ENCODE peak calls at places on chromosomes 16 and 17, in six cellular contexts. C, E, U, Z, Y and N are unnamed samples.

GRCh38 chr16:69936252-69936651 is 14.9 kb upstream of the CLEC18A start:
- DNase-seq in U (no peak), E (no peak), Y (no peak), Z (no peak), C (no peak), N (no peak)

GRCh38 chr16:17426451-17426850 is 44.3 kb downstream of the XYLT1 start:
- DNase-seq in U (no peak), C (no peak), Y (no peak), E (no peak), Z (no peak), N (no peak)

GRCh38 chr16:79050063-79050462 is 550.5 kb downstream of the MAF start:
- DNase-seq in Z (no peak), Y (no peak), U (no peak), E (no peak), C (no peak), N (no peak)

GRCh38 chr17:56697190-56697589 is 103.7 kb downstream of the NOG start:
- DNase-seq in U (no peak), C (no peak), Z (no peak), Y (no peak), E (no peak), N (no peak)

GRCh38 chr17:75116681-75117080 is 6.9 kb downstream of the ARMC7 start:
- DNase-seq in E (no peak), U (no peak), Y (no peak), C (no peak), Z (no peak), N (no peak)

GRCh38 chr17:43661699-43662431 is at the start of gene MEOX1:
- DNase-seq in Z (no peak), U (no peak), E (peak; percentile 82), Y (no peak), C (no peak), N (peak; percentile 47)

GRCh38 chr17:75641343-75641742 is 8.1 kb downstream of the SMIM5 start:
- DNase-seq in Z (no peak), U (no peak), C (no peak), Y (no peak), E (no peak), N (no peak)

GRCh38 chr17:35086931-35087573 is 23.5 kb upstream of the RFFL start:
- DNase-seq in C (no peak), Z (no peak), U (no peak), E (no peak), Y (no peak), N (no peak)

GRCh38 chr17:73030501-73030911 is 62.0 kb downstream of the SLC39A11 start:
- DNase-seq in Z (no peak), U (no peak), Y (no peak), C (no peak), E (peak; percentile 24), N (no peak)

GRCh38 chr17:14297161-14297851 is 3.6 kb upstream of the HS3ST3B1 start:
- DNase-seq in Y (peak; percentile 68), U (peak; percentile 77), E (no peak), C (peak; percentile 55), Z (peak; percentile 19), N (peak; percentile 83)

GRCh38 chr17:9178319-9178718 is 157.0 kb downstream of the NTN1 start:
- DNase-seq in Z (no peak), E (no peak), Y (no peak), C (no peak), U (no peak), N (peak; percentile 3)

GRCh38 chr17:50209472-50210248 is 8.2 kb upstream of the COL1A1 start:
- DNase-seq in U (peak; percentile 95), C (no peak), E (peak; percentile 100), Z (no peak), Y (peak; percentile 99), N (peak; percentile 95)
- H3K4ac ChIP-seq in U (no peak overlapping the region), C (no peak overlapping the region), E (peak overlapping the region; percentile 100), Z (peak overlapping the region; percentile 88), Y (peak overlapping the region; percentile 98), N (peak overlapping the region; percentile 58)

GRCh38 chr16:83830091-83830768 is 22.5 kb downstream of the HSBP1 start:
- DNase-seq in Y (no peak), C (no peak), U (no peak), Z (no peak), E (no peak), N (no peak)

GRCh38 chr16:83833921-83834320 is 26.1 kb downstream of the HSBP1 start:
- DNase-seq in U (no peak), C (no peak), Z (no peak), E (no peak), Y (no peak), N (no peak)

GRCh38 chr16:83835972-83836566 is 28.3 kb downstream of the HSBP1 start:
- DNase-seq in Y (peak; percentile 83), U (no peak), Z (no peak), E (peak; percentile 86), C (no peak), N (no peak)

GRCh38 chr16:83830769-83831450 is 23.1 kb downstream of the HSBP1 start:
- DNase-seq in E (no peak), C (no peak), Y (no peak), Z (no peak), U (no peak), N (no peak)

DNA sequence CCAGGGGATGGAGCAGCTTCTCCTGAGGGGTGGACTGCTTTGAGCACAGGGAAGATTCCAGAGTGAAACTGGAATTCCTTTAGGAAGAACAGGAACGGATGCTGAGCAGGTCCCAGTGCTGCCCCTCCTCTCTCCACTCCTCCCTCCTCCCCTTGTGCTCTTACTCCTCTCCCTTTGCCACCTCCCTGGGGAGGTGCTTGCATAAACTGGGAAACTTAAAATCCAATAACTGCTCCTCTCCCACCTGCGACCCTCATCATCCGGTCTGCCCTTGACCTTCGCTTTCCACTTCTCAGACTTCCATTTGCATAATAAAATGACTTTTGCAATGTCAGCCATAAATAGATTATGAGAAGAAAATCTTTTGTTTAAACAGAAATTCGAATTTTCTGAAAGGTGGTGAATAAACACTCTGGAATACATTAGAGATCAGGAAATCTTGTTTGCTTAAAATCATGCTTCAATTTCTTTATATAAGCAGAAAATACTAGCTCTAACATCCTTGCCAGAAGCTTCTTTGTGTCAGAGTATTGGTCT is 23.7 kb downstream of the HSBP1 start:
- DNase-seq in U (no peak), Z (no peak), Y (no peak), C (no peak), E (no peak), N (peak; percentile 63)
- H3K4ac ChIP-seq in U (no peak overlapping the region), Z (no peak overlapping the region), Y (no peak overlapping the region), C (no peak overlapping the region), E (no peak overlapping the region), N (no peak overlapping the region)

DNA sequence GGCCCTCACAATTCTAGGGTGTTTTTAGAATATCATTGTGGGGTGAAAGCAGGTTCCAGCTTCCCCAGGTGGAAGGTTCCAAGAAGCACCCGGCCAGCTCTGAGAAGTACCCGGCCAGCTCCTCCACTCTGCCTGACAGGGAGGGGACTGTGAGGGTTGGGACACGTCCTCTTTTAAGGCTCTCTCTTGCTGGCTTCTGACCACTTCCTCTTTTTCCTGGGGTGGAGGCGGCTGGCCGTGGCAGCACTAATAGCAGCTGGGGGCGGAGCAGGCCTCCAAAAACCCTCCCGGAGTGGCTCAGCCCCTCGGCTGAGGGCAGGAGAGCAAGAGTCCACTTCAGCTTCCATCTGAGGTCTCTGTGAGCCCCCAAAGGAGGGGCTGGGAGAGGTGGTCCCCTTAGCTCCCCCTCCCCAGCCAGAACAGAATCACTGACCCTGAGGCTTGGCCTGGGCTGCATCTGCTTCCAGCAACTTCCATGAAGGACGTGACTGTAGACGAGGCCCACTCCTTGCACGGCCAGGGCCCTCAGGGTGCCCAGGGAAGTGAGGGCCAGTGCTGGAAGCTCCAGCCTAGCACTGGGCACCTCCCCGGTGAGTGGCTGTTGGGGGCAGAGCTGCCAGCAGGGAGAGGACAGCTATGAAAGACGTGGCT is 26.7 kb upstream of the PLCG2 start:
- DNase-seq in E (no peak), U (no peak), C (no peak), Y (no peak), Z (no peak), N (peak; percentile 49)
- H3K4ac ChIP-seq in E (no peak overlapping the region), U (no peak overlapping the region), C (no peak overlapping the region), Y (no peak overlapping the region), Z (no peak overlapping the region), N (no peak overlapping the region)

GRCh38 chr16:4890026-4890425 is 42.7 kb downstream of the UBN1 start:
- DNase-seq in C (no peak), Z (no peak), Y (no peak), E (no peak), U (no peak), N (no peak)
- H3K4ac ChIP-seq in C (no peak overlapping the region), Z (no peak overlapping the region), Y (no peak overlapping the region), E (no peak overlapping the region), U (no peak overlapping the region), N (no peak overlapping the region)

GRCh38 chr17:78133971-78134898 is 3.7 kb downstream of the TMC8 start:
- DNase-seq in Y (no peak), C (peak; percentile 54), Z (peak; percentile 54), E (peak; percentile 12), U (peak; percentile 96), N (peak; percentile 94)
- H3K4ac ChIP-seq in Y (no peak overlapping the region), C (no peak overlapping the region), Z (no peak overlapping the region), E (no peak overlapping the region), U (no peak overlapping the region), N (no peak overlapping the region)

GRCh38 chr17:68302666-68303065 is 11.4 kb downstream of the ARSG start:
- DNase-seq in U (no peak), Z (no peak), Y (no peak), E (no peak), C (no peak), N (no peak)
- H3K4ac ChIP-seq in U (no peak overlapping the region), Z (no peak overlapping the region), Y (peak overlapping the region; percentile 43), E (no peak overlapping the region), C (no peak overlapping the region), N (no peak overlapping the region)

DNA sequence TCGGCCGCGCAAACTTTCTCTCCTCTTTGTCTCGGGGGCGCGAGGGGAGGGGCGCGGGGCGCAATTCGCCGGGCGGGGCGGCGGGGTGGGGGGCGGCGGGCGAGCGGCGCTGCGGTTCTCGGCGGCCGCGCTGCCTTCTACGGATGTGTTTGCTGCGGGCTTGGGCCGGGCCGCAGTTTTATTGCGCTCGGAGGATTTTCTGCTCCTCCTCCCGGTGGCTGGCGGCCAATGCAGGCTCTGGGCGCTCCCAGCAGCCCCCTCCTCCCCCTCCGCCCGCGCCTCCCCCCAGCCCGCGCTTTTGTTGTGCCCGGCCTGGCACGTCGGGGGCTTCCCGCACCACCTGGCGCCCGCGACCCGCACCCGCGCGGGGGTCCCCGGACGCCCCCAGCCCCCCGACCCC is at the start of gene TIMP2:
- DNase-seq in E (peak; percentile 83), C (peak; percentile 81), U (peak; percentile 92), Y (peak; percentile 86), Z (peak; percentile 84), N (peak; percentile 89)
- H3K4ac ChIP-seq in E (peak within 1 kb of the TSS; percentile 92), C (peak within 1 kb of the TSS; percentile 80), U (no peak within 1 kb of the TSS), Y (peak within 1 kb of the TSS; percentile 74), Z (peak within 1 kb of the TSS; percentile 89), N (peak within 1 kb of the TSS; percentile 79)

GRCh38 chr16:81614654-81615359 is 164.3 kb upstream of the PLCG2 start:
- DNase-seq in Y (no peak), Z (no peak), U (no peak), E (no peak), C (no peak), N (no peak)
- H3K4ac ChIP-seq in Y (no peak overlapping the region), Z (no peak overlapping the region), U (no peak overlapping the region), E (no peak overlapping the region), C (no peak overlapping the region), N (no peak overlapping the region)

DNA sequence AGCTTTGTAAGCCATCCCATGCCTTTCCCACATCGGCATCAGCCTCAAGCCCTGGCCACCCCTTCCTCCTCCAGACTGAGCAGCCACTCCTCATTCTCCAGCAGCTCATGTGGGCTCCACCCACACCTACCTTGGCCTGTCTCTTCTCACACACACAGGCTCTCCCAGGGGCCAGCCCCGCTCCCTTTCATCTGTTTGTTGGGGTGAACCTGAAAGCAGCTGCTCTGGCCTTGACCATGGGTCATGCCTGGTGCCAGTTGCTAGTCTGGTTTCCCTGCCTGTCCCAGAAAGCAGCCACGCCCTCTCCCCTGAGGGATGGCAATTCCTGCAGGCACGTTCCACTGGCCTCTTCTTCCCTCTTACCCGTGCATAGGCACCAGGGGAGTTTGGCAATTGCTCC is 11.4 kb upstream of the TMEM238L start:
- DNase-seq in Z (no peak), U (no peak), C (no peak), Y (no peak), E (no peak), N (no peak)
- H3K4ac ChIP-seq in Z (no peak overlapping the region), U (no peak overlapping the region), C (no peak overlapping the region), Y (no peak overlapping the region), E (no peak overlapping the region), N (no peak overlapping the region)